ENCODE peak calls at places on chromosomes 12 and 14, in six cellular contexts. T, B, O, C, L and F are unnamed samples.
A peak's percentile ranks its signal among the peaks of the same experiment; 100 is the strongest.

GRCh38 chr14:73058923-73059311 is 583 bp downstream of the RBM25 start:
- DNase-seq in T (no peak), B (peak; percentile 41), O (peak; percentile 44), C (no peak), L (no peak), F (peak; percentile 1)

GRCh38 chr12:39125580-39125979 is 220.2 kb upstream of the CPNE8 start:
- DNase-seq in T (no peak), B (no peak), O (no peak), C (no peak), L (no peak), F (no peak)

GRCh38 chr14:26598081-26598671 is 343 bp upstream of the NOVA1 start:
- DNase-seq in T (no peak), B (peak; percentile 60), O (peak; percentile 96), C (peak; percentile 90), L (peak; percentile 37), F (peak; percentile 78)

GRCh38 chr14:56829151-56829550 is 18.9 kb upstream of the OTX2 start:
- DNase-seq in T (no peak), B (no peak), O (no peak), C (no peak), L (no peak), F (no peak)

GRCh38 chr14:52391866-52392600 is 77.9 kb downstream of the PTGER2 start:
- DNase-seq in T (peak; percentile 39), B (no peak), O (no peak), C (no peak), L (no peak), F (peak; percentile 55)

GRCh38 chr12:63163542-63163941 is 12.5 kb upstream of the AVPR1A start:
- DNase-seq in T (no peak), B (no peak), O (no peak), C (no peak), L (no peak), F (no peak)

GRCh38 chr12:3728686-3729085 is 24.2 kb downstream of the CRACR2A start:
- DNase-seq in T (no peak), B (no peak), O (no peak), C (no peak), L (peak; percentile 36), F (no peak)

GRCh38 chr12:45611061-45611460 is 118.4 kb upstream of the ARID2 start:
- DNase-seq in T (no peak), B (no peak), O (no peak), C (no peak), L (no peak), F (no peak)

GRCh38 chr14:104395276-104395675 is 184.3 kb upstream of the C14orf180 start:
- DNase-seq in T (no peak), B (no peak), O (no peak), C (no peak), L (no peak), F (no peak)

GRCh38 chr12:54431911-54432814 is 13.1 kb upstream of the ITGA5 start:
- DNase-seq in T (no peak), B (peak; percentile 33), O (peak; percentile 59), C (no peak), L (no peak), F (peak; percentile 89)

GRCh38 chr12:105321125-105321524 is 9.4 kb upstream of the C12orf75 start:
- DNase-seq in T (no peak), B (no peak), O (no peak), C (no peak), L (peak; percentile 38), F (no peak)

GRCh38 chr14:94081386-94081820 is 293 bp downstream of the IFI27L1 start:
- DNase-seq in T (no peak), B (no peak), O (no peak), C (no peak), L (peak; percentile 75), F (no peak)

GRCh38 chr14:91078095-91078737 is 17.8 kb upstream of the RPS6KA5 start:
- DNase-seq in T (no peak), B (no peak), O (no peak), C (no peak), L (peak; percentile 59), F (no peak)

GRCh38 chr12:80580254-80580653 is 127.2 kb upstream of the MYF6 start:
- DNase-seq in T (peak; percentile 93), B (no peak), O (no peak), C (no peak), L (no peak), F (peak; percentile 85)

GRCh38 chr12:13375583-13376413 is 179.3 kb downstream of the EMP1 start:
- DNase-seq in T (no peak), B (no peak), O (no peak), C (no peak), L (no peak), F (no peak)

DNA sequence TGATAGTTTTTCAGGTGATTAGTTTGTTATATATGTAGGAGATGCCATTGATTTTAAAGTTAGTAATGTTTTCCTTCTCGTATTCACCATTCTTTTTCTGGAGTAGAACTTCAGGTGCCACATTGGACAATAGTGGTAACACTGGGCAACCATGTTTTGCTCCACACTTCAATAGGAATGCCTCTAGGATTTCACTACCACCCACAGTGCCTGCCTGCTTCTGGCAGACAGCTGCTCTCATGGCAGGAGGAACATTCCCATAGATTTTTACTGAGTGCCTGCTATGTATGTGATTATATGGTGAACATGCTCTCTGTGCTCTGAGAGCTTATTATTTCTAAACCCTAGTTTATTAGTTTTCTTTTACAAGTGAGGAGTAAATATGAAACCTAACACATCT is 53.7 kb downstream of the GCH1 start:
- DNase-seq in T (no peak), B (no peak), O (no peak), C (no peak), L (no peak), F (no peak)
- H3K4me3 ChIP-seq in T (no peak overlapping the region), B (no peak overlapping the region), O (no peak overlapping the region), C (no peak overlapping the region), L (no peak overlapping the region), F (no peak overlapping the region)

GRCh38 chr14:101360045-101360931 is 201.0 kb upstream of the DIO3 start:
- DNase-seq in T (no peak), B (no peak), O (peak; percentile 7), C (no peak), L (no peak), F (no peak)
- H3K4me3 ChIP-seq in T (no peak overlapping the region), B (no peak overlapping the region), O (no peak overlapping the region), C (no peak overlapping the region), L (no peak overlapping the region), F (no peak overlapping the region)

DNA sequence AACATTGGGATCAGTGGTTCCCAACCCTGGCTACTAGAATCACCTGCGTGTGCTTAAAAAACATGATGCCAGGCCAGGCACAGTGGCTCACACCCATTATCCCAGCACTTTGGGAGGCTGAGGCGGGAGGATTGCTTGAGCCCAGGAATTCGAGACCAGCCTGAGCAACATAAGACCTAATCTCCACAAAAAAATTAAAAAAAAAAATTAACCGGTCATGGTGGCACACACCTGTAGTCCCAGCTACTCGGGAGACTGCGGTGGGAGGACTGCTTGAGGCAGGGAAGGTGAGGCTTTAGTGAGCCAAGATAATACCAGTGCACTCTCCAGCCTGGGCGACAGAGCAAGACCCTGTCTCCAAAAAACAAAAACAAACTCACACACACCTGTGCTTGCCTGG is 2.0 kb downstream of the KCTD10 start:
- DNase-seq in T (no peak), B (no peak), O (no peak), C (no peak), L (no peak), F (no peak)
- H3K4me3 ChIP-seq in T (peak overlapping the region; percentile 84), B (no peak overlapping the region), O (no peak overlapping the region), C (peak overlapping the region; percentile 95), L (no peak overlapping the region), F (no peak overlapping the region)

GRCh38 chr14:95597784-95598204 is 62.9 kb downstream of the GLRX5 start:
- DNase-seq in T (no peak), B (no peak), O (peak; percentile 62), C (no peak), L (peak; percentile 2), F (peak; percentile 3)
- H3K4me3 ChIP-seq in T (no peak overlapping the region), B (no peak overlapping the region), O (peak overlapping the region; percentile 13), C (peak overlapping the region; percentile 13), L (no peak overlapping the region), F (no peak overlapping the region)

GRCh38 chr12:7503686-7504085 is at the start of gene CD163:
- DNase-seq in T (no peak), B (no peak), O (no peak), C (no peak), L (no peak), F (no peak)
- H3K4me3 ChIP-seq in T (no peak within 1 kb of the TSS), B (no peak within 1 kb of the TSS), O (no peak within 1 kb of the TSS), C (no peak within 1 kb of the TSS), L (no peak within 1 kb of the TSS), F (no peak within 1 kb of the TSS)

DNA sequence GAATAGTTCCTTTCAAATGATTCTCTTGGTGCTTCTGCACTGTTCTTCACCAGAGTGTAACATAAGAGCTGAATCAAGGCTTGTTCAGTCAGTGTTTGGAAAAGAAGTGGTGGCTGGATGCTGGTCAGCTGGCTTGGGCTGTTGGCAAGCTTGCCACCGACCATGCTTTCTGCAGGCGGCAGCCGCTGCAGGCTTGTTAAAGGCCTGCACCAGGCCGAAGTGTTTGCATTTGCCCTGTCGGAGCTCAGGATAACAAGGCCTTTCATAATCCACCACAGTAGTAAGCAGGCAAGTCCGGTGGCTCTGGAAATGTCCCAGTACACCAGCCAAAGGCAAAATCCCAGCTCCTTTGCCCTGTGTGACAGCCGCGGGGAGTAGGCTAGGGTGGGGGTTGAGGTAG is 26.9 kb downstream of the DAAM1 start:
- DNase-seq in T (peak; percentile 24), B (no peak), O (no peak), C (peak; percentile 84), L (no peak), F (peak; percentile 17)
- H3K4me3 ChIP-seq in T (no peak overlapping the region), B (no peak overlapping the region), O (no peak overlapping the region), C (no peak overlapping the region), L (no peak overlapping the region), F (no peak overlapping the region)

DNA sequence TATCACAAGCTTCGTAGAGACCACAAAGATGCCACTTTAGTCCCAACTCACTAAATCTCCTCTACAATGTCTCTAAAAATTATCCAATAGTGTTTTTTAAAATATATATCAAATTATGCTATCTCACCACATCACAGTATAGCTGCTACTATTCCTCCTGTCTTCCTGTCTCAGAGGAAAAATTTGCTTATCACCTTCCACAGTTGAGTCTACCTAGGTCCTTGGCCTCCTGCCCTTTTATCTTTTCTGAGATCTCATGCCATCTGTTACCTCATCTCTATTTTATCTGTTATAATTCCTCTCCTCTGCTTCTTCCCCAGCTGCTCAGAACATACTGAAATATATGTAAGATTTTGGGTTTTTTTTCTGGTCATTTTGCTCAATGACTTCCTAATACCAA is 568.2 kb downstream of the DIO2 start:
- DNase-seq in T (no peak), B (no peak), O (no peak), C (no peak), L (no peak), F (no peak)
- H3K4me3 ChIP-seq in T (no peak overlapping the region), B (no peak overlapping the region), O (no peak overlapping the region), C (no peak overlapping the region), L (no peak overlapping the region), F (no peak overlapping the region)

GRCh38 chr12:115354476-115354890 is 670.5 kb upstream of the TBX3 start:
- DNase-seq in T (no peak), B (no peak), O (no peak), C (no peak), L (no peak), F (no peak)
- H3K4me3 ChIP-seq in T (peak overlapping the region; percentile 39), B (peak overlapping the region; percentile 49), O (no peak overlapping the region), C (peak overlapping the region; percentile 15), L (peak overlapping the region; percentile 36), F (peak overlapping the region; percentile 42)